ENCODE peak calls at places on chromosomes 4 and X, in eight cellular contexts. One of them, this sample, is unnamed.
A peak's percentile ranks its signal among the peaks of the same experiment; 100 is the strongest.

GRCh38 chrX:39112143-39112542 is 310.9 kb downstream of the MID1IP1 start:
- DNase-seq in heart left ventricle: no peak
- DNase-seq in GM06990: no peak
- DNase-seq in PC-9: no peak
- DNase-seq in lower lobe of right lung: no peak
- DNase-seq in tibial artery: no peak
- DNase-seq in colonic mucosa: no peak
- DNase-seq in SJSA1: peak; percentile 7
- DNase-seq in this sample: no peak

GRCh38 chr4:116275006-116275405 is 810.4 kb downstream of the TRAM1L1 start:
- DNase-seq in heart left ventricle: no peak
- DNase-seq in GM06990: no peak
- DNase-seq in PC-9: no peak
- DNase-seq in lower lobe of right lung: no peak
- DNase-seq in tibial artery: no peak
- DNase-seq in colonic mucosa: no peak
- DNase-seq in SJSA1: no peak
- DNase-seq in this sample: no peak

GRCh38 chr4:101284546-101284945 is 62.8 kb downstream of the PPP3CA start:
- DNase-seq in heart left ventricle: no peak
- DNase-seq in GM06990: no peak
- DNase-seq in PC-9: peak; percentile 48
- DNase-seq in lower lobe of right lung: no peak
- DNase-seq in tibial artery: no peak
- DNase-seq in colonic mucosa: no peak
- DNase-seq in SJSA1: no peak
- DNase-seq in this sample: no peak

GRCh38 chrX:40131644-40132376 is 34.1 kb upstream of the BCOR start:
- DNase-seq in heart left ventricle: no peak
- DNase-seq in GM06990: no peak
- DNase-seq in PC-9: no peak
- DNase-seq in lower lobe of right lung: no peak
- DNase-seq in tibial artery: no peak
- DNase-seq in colonic mucosa: no peak
- DNase-seq in SJSA1: no peak
- DNase-seq in this sample: no peak

GRCh38 chrX:38552721-38553120 is 8.6 kb upstream of the TSPAN7 start:
- DNase-seq in heart left ventricle: no peak
- DNase-seq in GM06990: no peak
- DNase-seq in PC-9: no peak
- DNase-seq in lower lobe of right lung: no peak
- DNase-seq in tibial artery: no peak
- DNase-seq in colonic mucosa: no peak
- DNase-seq in SJSA1: no peak
- DNase-seq in this sample: no peak

GRCh38 chrX:30495468-30495867 is 82.1 kb downstream of the TASL start:
- DNase-seq in heart left ventricle: no peak
- DNase-seq in GM06990: no peak
- DNase-seq in PC-9: no peak
- DNase-seq in lower lobe of right lung: no peak
- DNase-seq in tibial artery: no peak
- DNase-seq in colonic mucosa: no peak
- DNase-seq in SJSA1: no peak
- DNase-seq in this sample: no peak

GRCh38 chr4:181264908-181265307 is 978.3 kb upstream of the TENM3 start:
- DNase-seq in heart left ventricle: no peak
- DNase-seq in GM06990: no peak
- DNase-seq in PC-9: no peak
- DNase-seq in lower lobe of right lung: no peak
- DNase-seq in tibial artery: no peak
- DNase-seq in colonic mucosa: no peak
- DNase-seq in SJSA1: no peak
- DNase-seq in this sample: no peak

GRCh38 chr4:45693746-45694145 is 430.1 kb downstream of the GABRG1 start:
- DNase-seq in heart left ventricle: no peak
- DNase-seq in GM06990: no peak
- DNase-seq in PC-9: no peak
- DNase-seq in lower lobe of right lung: no peak
- DNase-seq in tibial artery: no peak
- DNase-seq in colonic mucosa: no peak
- DNase-seq in SJSA1: no peak
- DNase-seq in this sample: no peak

GRCh38 chr4:15913631-15913970 is 24.9 kb downstream of the FGFBP1 start:
- DNase-seq in heart left ventricle: no peak
- DNase-seq in GM06990: no peak
- DNase-seq in PC-9: peak; percentile 99
- DNase-seq in lower lobe of right lung: no peak
- DNase-seq in tibial artery: no peak
- DNase-seq in colonic mucosa: no peak
- DNase-seq in SJSA1: peak; percentile 44
- DNase-seq in this sample: no peak

GRCh38 chr4:109833756-109834155 is 6.0 kb downstream of the RRH start:
- DNase-seq in heart left ventricle: no peak
- DNase-seq in GM06990: no peak
- DNase-seq in PC-9: no peak
- DNase-seq in lower lobe of right lung: no peak
- DNase-seq in tibial artery: no peak
- DNase-seq in colonic mucosa: no peak
- DNase-seq in SJSA1: no peak
- DNase-seq in this sample: no peak

GRCh38 chr4:89837385-89837995 is 529 bp upstream of the SNCA start:
- DNase-seq in heart left ventricle: no peak
- DNase-seq in GM06990: peak; percentile 1
- DNase-seq in PC-9: no peak
- DNase-seq in lower lobe of right lung: no peak
- DNase-seq in tibial artery: no peak
- DNase-seq in colonic mucosa: peak; percentile 20
- DNase-seq in SJSA1: peak; percentile 47
- DNase-seq in this sample: no peak

GRCh38 chr4:109434793-109435080 is 1.1 kb downstream of the SEC24B start:
- DNase-seq in heart left ventricle: no peak
- DNase-seq in GM06990: no peak
- DNase-seq in PC-9: no peak
- DNase-seq in lower lobe of right lung: no peak
- DNase-seq in tibial artery: no peak
- DNase-seq in colonic mucosa: no peak
- DNase-seq in SJSA1: no peak
- DNase-seq in this sample: no peak

GRCh38 chrX:111868726-111869638 is 7.0 kb upstream of the TRPC5OS start:
- DNase-seq in heart left ventricle: no peak
- DNase-seq in GM06990: peak; percentile 12
- DNase-seq in PC-9: peak; percentile 37
- DNase-seq in lower lobe of right lung: no peak
- DNase-seq in tibial artery: no peak
- DNase-seq in colonic mucosa: no peak
- DNase-seq in SJSA1: no peak
- DNase-seq in this sample: no peak

GRCh38 chrX:111867236-111867635 is 8.7 kb upstream of the TRPC5OS start:
- DNase-seq in heart left ventricle: no peak
- DNase-seq in GM06990: no peak
- DNase-seq in PC-9: no peak
- DNase-seq in lower lobe of right lung: no peak
- DNase-seq in tibial artery: no peak
- DNase-seq in colonic mucosa: no peak
- DNase-seq in SJSA1: no peak
- DNase-seq in this sample: no peak

GRCh38 chrX:111874241-111874640 is 1.7 kb upstream of the TRPC5OS start:
- DNase-seq in heart left ventricle: no peak
- DNase-seq in GM06990: no peak
- DNase-seq in PC-9: no peak
- DNase-seq in lower lobe of right lung: no peak
- DNase-seq in tibial artery: no peak
- DNase-seq in colonic mucosa: no peak
- DNase-seq in SJSA1: no peak
- DNase-seq in this sample: no peak

DNA sequence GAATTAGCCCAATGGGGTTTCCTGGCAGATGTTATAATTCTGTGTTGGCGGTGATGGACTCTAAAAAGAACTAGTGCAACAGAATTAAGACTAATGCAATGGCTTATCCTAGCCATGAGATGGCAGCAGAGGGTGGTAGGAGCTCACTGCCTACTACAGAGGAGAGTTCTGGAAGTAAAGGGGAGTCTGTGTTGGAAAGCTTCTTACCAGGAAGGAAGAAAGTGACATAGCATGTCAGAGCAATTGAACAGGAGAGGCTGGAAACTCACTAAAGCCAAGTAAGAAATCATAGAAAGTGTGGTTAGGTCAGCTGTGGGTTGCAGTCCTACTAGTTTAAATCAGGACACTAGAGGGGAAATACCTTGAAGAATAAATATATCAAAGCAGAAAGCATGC is 6.3 kb upstream of the TRPC5OS start:
- DNase-seq in heart left ventricle: peak; percentile 16
- DNase-seq in GM06990: no peak
- DNase-seq in PC-9: peak; percentile 59
- DNase-seq in lower lobe of right lung: no peak
- DNase-seq in tibial artery: no peak
- DNase-seq in colonic mucosa: peak; percentile 24
- DNase-seq in SJSA1: peak; percentile 4
- DNase-seq in this sample: no peak
- H3K36me3 ChIP-seq in heart left ventricle: no peaks in the 10 kb centered on the region
- H3K36me3 ChIP-seq in GM06990: no peaks in the 10 kb centered on the region
- H3K36me3 ChIP-seq in PC-9: no peaks in the 10 kb centered on the region
- H3K36me3 ChIP-seq in lower lobe of right lung: no peaks in the 10 kb centered on the region
- H3K36me3 ChIP-seq in tibial artery: no peaks in the 10 kb centered on the region
- H3K36me3 ChIP-seq in colonic mucosa: no peaks in the 10 kb centered on the region
- H3K36me3 ChIP-seq in SJSA1: no peaks in the 10 kb centered on the region
- H3K36me3 ChIP-seq in this sample: no peaks in the 10 kb centered on the region

GRCh38 chrX:290476-291166 is 9.4 kb downstream of the PLCXD1 start:
- DNase-seq in heart left ventricle: peak; percentile 11
- DNase-seq in GM06990: no peak
- DNase-seq in PC-9: no peak
- DNase-seq in lower lobe of right lung: peak; percentile 45
- DNase-seq in tibial artery: peak; percentile 6
- DNase-seq in colonic mucosa: peak; percentile 8
- DNase-seq in SJSA1: no peak
- DNase-seq in this sample: peak; percentile 24

GRCh38 chrX:291411-291901 is 10.3 kb downstream of the PLCXD1 start:
- DNase-seq in heart left ventricle: peak; percentile 18
- DNase-seq in GM06990: no peak
- DNase-seq in PC-9: no peak
- DNase-seq in lower lobe of right lung: peak; percentile 39
- DNase-seq in tibial artery: peak; percentile 19
- DNase-seq in colonic mucosa: peak; percentile 9
- DNase-seq in SJSA1: no peak
- DNase-seq in this sample: peak; percentile 67

GRCh38 chrX:295136-295535 is 14.0 kb downstream of the PLCXD1 start:
- DNase-seq in heart left ventricle: peak; percentile 12
- DNase-seq in GM06990: no peak
- DNase-seq in PC-9: no peak
- DNase-seq in lower lobe of right lung: peak; percentile 45
- DNase-seq in tibial artery: peak; percentile 14
- DNase-seq in colonic mucosa: no peak
- DNase-seq in SJSA1: no peak
- DNase-seq in this sample: peak; percentile 69

GRCh38 chrX:288561-288991 is 7.4 kb downstream of the PLCXD1 start:
- DNase-seq in heart left ventricle: peak; percentile 17
- DNase-seq in GM06990: no peak
- DNase-seq in PC-9: no peak
- DNase-seq in lower lobe of right lung: peak; percentile 35
- DNase-seq in tibial artery: peak; percentile 18
- DNase-seq in colonic mucosa: peak; percentile 14
- DNase-seq in SJSA1: no peak
- DNase-seq in this sample: peak; percentile 74

GRCh38 chrX:292900-293897 is 12.0 kb downstream of the PLCXD1 start:
- DNase-seq in heart left ventricle: peak; percentile 13
- DNase-seq in GM06990: no peak
- DNase-seq in PC-9: no peak
- DNase-seq in lower lobe of right lung: peak; percentile 40
- DNase-seq in tibial artery: peak; percentile 13
- DNase-seq in colonic mucosa: peak; percentile 12
- DNase-seq in SJSA1: no peak
- DNase-seq in this sample: peak; percentile 55
- H3K36me3 ChIP-seq in heart left ventricle: peaks cover 5% of the 10 kb centered on the region
- H3K36me3 ChIP-seq in GM06990: peaks cover 14% of the 10 kb centered on the region
- H3K36me3 ChIP-seq in PC-9: no peaks in the 10 kb centered on the region
- H3K36me3 ChIP-seq in lower lobe of right lung: peaks cover 76% of the 10 kb centered on the region
- H3K36me3 ChIP-seq in tibial artery: peaks cover 17% of the 10 kb centered on the region
- H3K36me3 ChIP-seq in colonic mucosa: no peaks in the 10 kb centered on the region
- H3K36me3 ChIP-seq in SJSA1: peaks cover 57% of the 10 kb centered on the region
- H3K36me3 ChIP-seq in this sample: no peaks in the 10 kb centered on the region

GRCh38 chrX:1388651-1389050 is 3.3 kb downstream of the SLC25A6 start:
- DNase-seq in heart left ventricle: no peak
- DNase-seq in GM06990: no peak
- DNase-seq in PC-9: no peak
- DNase-seq in lower lobe of right lung: peak; percentile 34
- DNase-seq in tibial artery: no peak
- DNase-seq in colonic mucosa: no peak
- DNase-seq in SJSA1: no peak
- DNase-seq in this sample: peak; percentile 37

GRCh38 chrX:1385824-1386223 is 6.1 kb downstream of the SLC25A6 start:
- DNase-seq in heart left ventricle: no peak
- DNase-seq in GM06990: no peak
- DNase-seq in PC-9: no peak
- DNase-seq in lower lobe of right lung: peak; percentile 32
- DNase-seq in tibial artery: no peak
- DNase-seq in colonic mucosa: no peak
- DNase-seq in SJSA1: no peak
- DNase-seq in this sample: peak; percentile 37

GRCh38 chrX:1385251-1385794 is 6.6 kb downstream of the SLC25A6 start:
- DNase-seq in heart left ventricle: no peak
- DNase-seq in GM06990: no peak
- DNase-seq in PC-9: no peak
- DNase-seq in lower lobe of right lung: peak; percentile 43
- DNase-seq in tibial artery: no peak
- DNase-seq in colonic mucosa: no peak
- DNase-seq in SJSA1: no peak
- DNase-seq in this sample: peak; percentile 61

GRCh38 chrX:1386338-1387127 is 5.4 kb downstream of the SLC25A6 start:
- DNase-seq in heart left ventricle: no peak
- DNase-seq in GM06990: no peak
- DNase-seq in PC-9: no peak
- DNase-seq in lower lobe of right lung: peak; percentile 39
- DNase-seq in tibial artery: no peak
- DNase-seq in colonic mucosa: no peak
- DNase-seq in SJSA1: no peak
- DNase-seq in this sample: peak; percentile 72

GRCh38 chrX:1387141-1387776 is 4.7 kb downstream of the SLC25A6 start:
- DNase-seq in heart left ventricle: no peak
- DNase-seq in GM06990: no peak
- DNase-seq in PC-9: no peak
- DNase-seq in lower lobe of right lung: peak; percentile 44
- DNase-seq in tibial artery: no peak
- DNase-seq in colonic mucosa: no peak
- DNase-seq in SJSA1: no peak
- DNase-seq in this sample: peak; percentile 80
- H3K36me3 ChIP-seq in heart left ventricle: peaks cover 75% of the 10 kb centered on the region
- H3K36me3 ChIP-seq in GM06990: peaks cover 56% of the 10 kb centered on the region
- H3K36me3 ChIP-seq in PC-9: peaks cover 62% of the 10 kb centered on the region
- H3K36me3 ChIP-seq in lower lobe of right lung: peaks cover 82% of the 10 kb centered on the region
- H3K36me3 ChIP-seq in tibial artery: peaks cover 76% of the 10 kb centered on the region
- H3K36me3 ChIP-seq in colonic mucosa: peaks cover 30% of the 10 kb centered on the region
- H3K36me3 ChIP-seq in SJSA1: peaks cover 94% of the 10 kb centered on the region
- H3K36me3 ChIP-seq in this sample: no peaks in the 10 kb centered on the region

DNA sequence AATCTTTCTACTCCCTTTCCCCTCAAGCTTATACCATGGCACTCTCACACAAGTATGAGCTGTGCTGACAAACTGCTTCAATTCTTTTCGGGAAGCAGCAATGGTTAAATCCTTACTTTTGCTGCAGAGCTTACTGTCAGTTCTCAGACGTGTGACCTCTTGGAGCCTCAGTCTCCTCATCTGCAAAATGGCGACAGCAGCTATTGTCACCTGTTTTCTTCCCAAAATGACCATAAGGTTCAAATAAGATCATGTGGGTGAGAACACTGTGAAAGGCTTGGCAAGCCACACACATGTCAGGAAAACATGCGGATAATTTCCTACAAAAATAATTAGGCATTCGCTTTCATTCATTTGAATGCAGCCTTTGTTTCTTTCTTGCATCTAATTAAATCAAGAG is 36.8 kb upstream of the IRF2 start:
- DNase-seq in heart left ventricle: no peak
- DNase-seq in GM06990: no peak
- DNase-seq in PC-9: no peak
- DNase-seq in lower lobe of right lung: no peak
- DNase-seq in tibial artery: no peak
- DNase-seq in colonic mucosa: no peak
- DNase-seq in SJSA1: no peak
- DNase-seq in this sample: no peak
- H3K36me3 ChIP-seq in heart left ventricle: no peaks in the 10 kb centered on the region
- H3K36me3 ChIP-seq in GM06990: no peaks in the 10 kb centered on the region
- H3K36me3 ChIP-seq in PC-9: no peaks in the 10 kb centered on the region
- H3K36me3 ChIP-seq in lower lobe of right lung: no peaks in the 10 kb centered on the region
- H3K36me3 ChIP-seq in tibial artery: no peaks in the 10 kb centered on the region
- H3K36me3 ChIP-seq in colonic mucosa: no peaks in the 10 kb centered on the region
- H3K36me3 ChIP-seq in SJSA1: no peaks in the 10 kb centered on the region
- H3K36me3 ChIP-seq in this sample: no peaks in the 10 kb centered on the region

This sample was measured in aorta.